ENCODE peak calls at places on chromosomes 11 and 22, in seven cellular contexts. O is SK-N-SH, U is neural progenitor cell, B is GM23248, E is foreskin fibroblast, S is thoracic aorta, I is A549. N is an unnamed sample.

GRCh38 chr22:38754247-38755154 is 1.3 kb downstream of the SUN2 start:
- DNase-seq in I (no peak), O (no peak), B (peak), U (peak), S (peak), E (peak), N (no peak)

GRCh38 chr11:11865449-11865848 is 23.7 kb downstream of the USP47 start:
- DNase-seq in I (no peak), B (no peak), E (no peak), U (no peak), S (no peak), O (no peak), N (no peak)

GRCh38 chr11:79506734-79507344 is 66.0 kb upstream of the TENM4 start:
- DNase-seq in I (no peak), E (no peak), O (no peak), B (no peak), S (no peak), U (no peak), N (no peak)

GRCh38 chr22:30038219-30038618 is 42.0 kb upstream of the HORMAD2 start:
- DNase-seq in O (no peak), S (no peak), I (no peak), B (peak), E (peak), U (no peak), N (no peak)

GRCh38 chr22:34570408-34570807 is 495.6 kb upstream of the ISX start:
- DNase-seq in U (no peak), O (no peak), E (no peak), S (no peak), B (no peak), I (no peak), N (no peak)

GRCh38 chr11:70590356-70590991 is 192.1 kb downstream of the CTTN start:
- DNase-seq in I (no peak), O (no peak), B (no peak), U (no peak), E (no peak), S (no peak), N (no peak)

GRCh38 chr11:93942176-93942575 is 79.0 kb upstream of the HEPHL1 start:
- DNase-seq in U (no peak), B (no peak), E (no peak), O (no peak), I (no peak), S (no peak), N (no peak)

GRCh38 chr11:79087238-79087956 is 353.4 kb downstream of the TENM4 start:
- DNase-seq in O (peak), E (peak), I (peak), B (peak), S (no peak), U (peak), N (peak)

GRCh38 chr22:46929689-46930225 is 167.3 kb downstream of the TBC1D22A start:
- DNase-seq in I (no peak), S (no peak), E (no peak), U (no peak), B (no peak), O (no peak), N (no peak)

GRCh38 chr11:63609536-63609935 is 4.7 kb downstream of the PLAAT3 start:
- DNase-seq in U (no peak), B (no peak), S (no peak), O (peak), E (no peak), I (no peak), N (no peak)

GRCh38 chr11:34650528-34650927 is 29.6 kb downstream of the EHF start:
- DNase-seq in U (no peak), B (no peak), E (no peak), I (no peak), S (no peak), O (no peak), N (no peak)

GRCh38 chr22:49826603-49827306 is 918 bp downstream of the BRD1 start:
- DNase-seq in O (peak), B (peak), U (peak), S (no peak), I (no peak), E (peak), N (no peak)

GRCh38 chr11:114091791-114092397 is 32.4 kb downstream of the ZBTB16 start:
- DNase-seq in S (no peak), O (no peak), E (no peak), U (peak), B (no peak), I (no peak), N (no peak)

DNA sequence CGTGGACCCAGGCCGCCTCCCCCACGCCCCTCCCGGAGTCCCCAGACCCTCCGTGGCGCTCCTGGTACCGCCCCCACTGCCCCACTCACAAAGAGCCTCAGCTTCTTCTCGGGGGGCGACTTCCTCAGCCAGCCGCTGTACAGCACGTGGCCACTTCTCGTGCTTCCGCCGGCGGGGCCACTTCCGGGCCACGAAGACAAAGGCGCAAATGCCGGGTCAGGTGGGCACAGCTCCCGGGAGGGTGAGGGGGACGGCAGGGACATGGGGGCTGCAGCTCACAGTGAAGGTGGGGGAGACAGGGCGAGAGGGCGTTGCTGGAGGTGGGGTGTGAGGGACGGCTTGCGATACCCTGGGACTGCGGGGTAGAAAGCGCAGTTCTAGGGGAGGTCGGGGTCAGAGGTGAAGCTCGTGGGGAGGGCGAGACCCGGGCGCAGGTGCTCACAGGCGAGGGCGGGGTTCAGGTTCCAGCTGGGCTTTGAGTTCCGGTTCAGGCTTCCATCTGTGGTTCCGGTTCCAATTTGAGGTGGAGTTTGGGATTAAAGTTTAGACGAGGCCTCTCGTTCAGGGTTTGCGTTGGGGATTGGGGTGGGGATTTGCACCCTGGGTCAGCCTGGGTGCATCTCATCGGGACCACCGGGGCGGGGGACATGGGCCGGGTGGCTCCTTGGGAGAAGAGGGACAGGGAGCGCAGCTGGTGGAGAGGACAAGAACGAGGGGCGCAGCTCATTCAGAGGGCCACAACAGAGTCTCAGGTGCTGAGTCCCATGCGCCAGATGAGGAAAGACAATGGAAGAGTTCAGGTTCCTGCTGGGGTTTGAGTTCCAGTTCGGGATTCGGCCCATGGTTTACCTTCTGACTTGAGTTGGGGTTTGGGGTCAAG is at the start of gene GAB4:
- DNase-seq in U (no peak), I (no peak), B (no peak), S (no peak), E (no peak), O (no peak), N (no peak)
- H3K4me3 ChIP-seq in U (no peak), I (no peak), B (no peak), S (no peak), E (no peak), O (no peak), N (no peak)

DNA sequence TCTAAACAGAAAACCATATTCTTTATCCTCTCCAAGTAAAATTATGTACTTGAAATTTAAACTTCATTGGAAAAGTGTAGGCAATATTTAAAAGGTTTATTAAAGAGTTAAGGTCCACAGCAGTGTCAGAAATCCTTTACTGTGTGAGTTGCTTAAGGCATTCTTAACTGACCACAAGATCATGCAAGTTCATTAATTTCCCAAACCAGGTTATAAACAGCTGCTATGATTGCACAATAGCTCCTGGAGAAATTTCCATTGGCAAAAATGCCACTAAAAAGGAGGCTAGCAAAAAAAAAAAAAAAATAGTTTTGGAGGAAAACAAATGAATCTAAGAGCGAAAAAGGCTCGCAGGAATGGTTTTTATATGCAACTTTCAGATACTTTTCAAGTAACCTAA is 106.2 kb downstream of the ETS1 start:
- DNase-seq in O (no peak), U (no peak), S (no peak), I (no peak), B (peak), E (peak), N (peak)
- H3K4me3 ChIP-seq in O (no peak), U (no peak), S (no peak), I (no peak), B (peak), E (no peak), N (no peak)

GRCh38 chr11:65651589-65652510 is 10.9 kb downstream of the RELA start:
- DNase-seq in U (no peak), E (no peak), O (no peak), B (peak), S (no peak), I (no peak), N (no peak)
- H3K4me3 ChIP-seq in U (peak), E (peak), O (peak), B (peak), S (peak), I (peak), N (peak)

GRCh38 chr11:27719575-27719925 is 19.3 kb upstream of the BDNF start:
- DNase-seq in B (peak), S (no peak), E (no peak), O (peak), I (no peak), U (no peak), N (no peak)

GRCh38 chr11:27718853-27719574 is 18.8 kb upstream of the BDNF start:
- DNase-seq in E (peak), U (peak), B (peak), S (no peak), I (peak), O (peak), N (no peak)

GRCh38 chr11:27721505-27722116 is 21.4 kb upstream of the BDNF start:
- DNase-seq in O (no peak), I (no peak), U (peak), B (no peak), S (no peak), E (no peak), N (no peak)

GRCh38 chr11:27722117-27722844 is 22.0 kb upstream of the BDNF start:
- DNase-seq in S (no peak), E (no peak), B (peak), O (peak), U (peak), I (peak), N (no peak)

DNA sequence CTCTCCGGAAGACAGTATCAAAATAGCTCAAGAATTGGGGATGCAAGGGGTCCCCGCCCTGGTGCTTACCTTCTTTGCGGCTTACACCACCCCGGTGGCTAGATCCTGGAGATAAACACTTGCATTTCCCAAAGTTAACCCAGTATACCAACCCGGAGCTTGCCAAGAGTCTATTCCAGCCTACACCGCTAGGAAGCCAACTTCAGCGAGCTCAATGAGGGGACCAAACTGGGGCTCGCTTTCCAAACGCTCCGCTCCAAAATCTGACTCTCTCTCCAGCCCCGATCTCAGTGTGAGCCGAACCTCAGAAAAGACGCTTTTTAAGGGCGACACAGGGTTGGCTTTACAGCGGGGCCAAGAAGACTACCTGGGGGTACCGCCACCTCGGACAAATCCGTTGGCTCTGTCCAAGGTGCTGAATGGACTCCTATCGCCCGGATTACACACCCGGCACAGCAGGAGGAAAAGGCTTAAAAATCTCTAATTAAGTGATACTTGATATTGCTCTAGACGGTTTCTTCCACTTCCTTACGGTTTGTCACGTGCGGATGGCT is 20.1 kb upstream of the BDNF start:
- DNase-seq in S (no peak), U (peak), I (peak), E (no peak), O (peak), B (peak), N (no peak)
- H3K4me3 ChIP-seq in S (no peak), U (peak), I (peak), E (no peak), O (peak), B (no peak), N (no peak)